ENCODE peak calls at places on chromosomes 16 and 17, in ten cellular contexts. N is fibroblast of lung; I is tibial artery; Z is stimulated activated CD4-positive, alpha-beta T cell treated with anti-CD3 and anti-CD28 coated beads, TNF-alpha, amount 100 ng/mL, for 48 hours; Y is T-helper 17 cell; E is transverse colon; T is H54; A is left ventricle myocardium superior; B is iris pigment epithelial cell; R is HTR-8/SVneo. S is an unnamed sample.
A peak's percentile ranks its signal among the peaks of the same experiment; 100 is the strongest.

GRCh38 chr16:79349803-79350202 is 250.7 kb downstream of the MAF start:
- DNase-seq in T (no peak), B (no peak), N (no peak), I (no peak), E (no peak), A (no peak), R (no peak), Z (no peak), Y (no peak), S (no peak)

GRCh38 chr17:2062571-2063183 is 7.8 kb downstream of the HIC1 start:
- DNase-seq in T (no peak), Z (no peak), B (peak; percentile 59), Y (no peak), N (peak; percentile 69), E (no peak), A (peak; percentile 47), R (no peak), I (no peak), S (peak; percentile 57)

GRCh38 chr16:26569793-26570192 is 496.9 kb upstream of the C16orf82 start:
- DNase-seq in R (peak; percentile 1), N (no peak), E (no peak), A (no peak), T (no peak), I (no peak), Y (no peak), Z (no peak), B (no peak), S (no peak)

GRCh38 chr16:66447491-66447890 is 20.4 kb downstream of the BEAN1 start:
- DNase-seq in A (no peak), B (no peak), T (no peak), Z (no peak), R (no peak), N (no peak), E (no peak), Y (no peak), I (no peak), S (no peak)

GRCh38 chr17:46876353-46876887 is 25.0 kb downstream of the WNT9B start:
- DNase-seq in B (no peak), Y (no peak), R (no peak), N (no peak), E (peak; percentile 75), I (no peak), Z (no peak), T (no peak), A (no peak), S (no peak)

GRCh38 chr17:7887482-7888183 is 956 bp upstream of the CHD3 start:
- DNase-seq in N (peak; percentile 94), E (peak; percentile 94), Z (peak; percentile 86), R (peak; percentile 92), Y (peak; percentile 65), I (peak; percentile 93), T (peak; percentile 91), B (peak; percentile 97), A (peak; percentile 95), S (peak; percentile 96)

GRCh38 chr16:19771040-19771439 is 53.0 kb downstream of the IQCK start:
- DNase-seq in Z (no peak), E (no peak), A (no peak), N (no peak), Y (no peak), B (no peak), I (no peak), R (no peak), T (no peak), S (no peak)

GRCh38 chr17:7041607-7042506 is 2.0 kb downstream of the SLC16A11 start:
- DNase-seq in Z (no peak), N (no peak), B (no peak), A (no peak), R (no peak), Y (no peak), T (no peak), I (no peak), E (no peak), S (no peak)

GRCh38 chr17:17028878-17029535 is 13.2 kb upstream of the MPRIP start:
- DNase-seq in N (no peak), E (no peak), Z (no peak), B (no peak), A (no peak), R (no peak), I (no peak), T (no peak), Y (no peak), S (no peak)